ENCODE peak calls at places on chromosomes 3 and 15, in eight cellular contexts. G, C, Q, N, X, D, O and S are unnamed samples.
A peak's percentile ranks its signal among the peaks of the same experiment; 100 is the strongest.

GRCh38 chr3:50666801-50667200 is 7.9 kb upstream of the DOCK3 start:
- DNase-seq in O (no peak), G (no peak), Q (no peak), C (no peak), X (no peak), N (no peak), D (peak; percentile 7), S (no peak)

GRCh38 chr3:102378216-102378615 is 56.6 kb upstream of the ZPLD1 start:
- DNase-seq in N (no peak), D (no peak), O (no peak), Q (no peak), C (no peak), G (no peak), X (no peak), S (no peak)

GRCh38 chr15:78811124-78811824 is at the start of gene ADAMTS7:
- DNase-seq in O (peak; percentile 37), X (no peak), D (peak; percentile 71), Q (peak; percentile 41), C (no peak), G (no peak), N (peak; percentile 58), S (peak; percentile 86)

GRCh38 chr15:28956491-28956890 is 70.7 kb downstream of the APBA2 start:
- DNase-seq in X (no peak), G (no peak), C (no peak), D (no peak), Q (no peak), O (no peak), N (no peak), S (no peak)

GRCh38 chr3:52323526-52324295 is 7.6 kb downstream of the DNAH1 start:
- DNase-seq in D (no peak), G (no peak), N (no peak), O (no peak), X (no peak), C (no peak), Q (no peak), S (no peak)

GRCh38 chr3:32249184-32249782 is 10.8 kb downstream of the CMTM8 start:
- DNase-seq in N (peak; percentile 97), X (no peak), C (no peak), D (peak; percentile 76), O (peak; percentile 76), G (no peak), Q (no peak), S (no peak)

GRCh38 chr3:133574260-133574881 is 885 bp downstream of the CDV3 start:
- DNase-seq in D (peak; percentile 80), C (no peak), Q (peak; percentile 79), N (peak; percentile 83), G (peak; percentile 48), O (peak; percentile 57), X (no peak), S (peak; percentile 27)

GRCh38 chr15:48765007-48765406 is 45.9 kb downstream of the CEP152 start:
- DNase-seq in G (no peak), Q (no peak), D (no peak), O (no peak), X (no peak), C (no peak), N (no peak), S (no peak)

GRCh38 chr3:155664922-155665695 is 79.8 kb downstream of the PLCH1 start:
- DNase-seq in G (peak; percentile 75), O (peak; percentile 85), X (no peak), D (peak; percentile 69), Q (no peak), N (peak; percentile 86), C (no peak), S (peak; percentile 69)

GRCh38 chr3:149055575-149055974 is 30.8 kb downstream of the HLTF start:
- DNase-seq in D (no peak), G (no peak), C (no peak), O (no peak), X (peak; percentile 27), Q (no peak), N (no peak), S (no peak)

GRCh38 chr3:69051796-69052566 is at the start of gene TMF1:
- DNase-seq in N (peak; percentile 98), G (peak; percentile 98), C (no peak), O (peak; percentile 99), X (no peak), D (peak; percentile 99), Q (peak; percentile 96), S (peak; percentile 99)

GRCh38 chr3:195260286-195260905 is 10.6 kb downstream of the XXYLT1 start:
- DNase-seq in N (no peak), D (no peak), O (no peak), Q (peak; percentile 30), C (no peak), G (no peak), X (peak; percentile 28), S (no peak)

GRCh38 chr3:49781415-49782199 is 4.7 kb downstream of the IP6K1 start:
- DNase-seq in O (no peak), D (no peak), C (no peak), Q (no peak), G (no peak), X (no peak), N (peak; percentile 82), S (no peak)

GRCh38 chr15:74696808-74697207 is 984 bp upstream of the EDC3 start:
- DNase-seq in O (no peak), N (no peak), Q (no peak), D (no peak), X (no peak), G (no peak), C (no peak), S (no peak)